ENCODE peak calls at places on chromosome 19, in five cellular contexts. One of them, this sample, is unnamed.

GRCh38 chr19:29371766-29372415 is 153.9 kb upstream of the VSTM2B start:
- DNase-seq in cardiac fibroblast: no peak
- DNase-seq in astrocyte of the cerebellum: no peak
- DNase-seq in Peyer's patch: peak; percentile 11
- DNase-seq in tibial artery: peak; percentile 32
- DNase-seq in this sample: no peak

GRCh38 chr19:33194884-33195710 is 967 bp downstream of the LRP3 start:
- DNase-seq in tibial artery: no peak
- DNase-seq in astrocyte of the cerebellum: no peak
- DNase-seq in Peyer's patch: no peak
- DNase-seq in cardiac fibroblast: peak; percentile 60
- DNase-seq in this sample: peak; percentile 49

GRCh38 chr19:31344403-31344802 is 4.8 kb downstream of the TSHZ3 start:
- DNase-seq in cardiac fibroblast: no peak
- DNase-seq in Peyer's patch: peak; percentile 24
- DNase-seq in tibial artery: no peak
- DNase-seq in astrocyte of the cerebellum: no peak
- DNase-seq in this sample: no peak

GRCh38 chr19:15443838-15444237 is 5.9 kb downstream of the WIZ start:
- DNase-seq in cardiac fibroblast: no peak
- DNase-seq in tibial artery: peak; percentile 93
- DNase-seq in Peyer's patch: no peak
- DNase-seq in astrocyte of the cerebellum: no peak
- DNase-seq in this sample: no peak

GRCh38 chr19:21202865-21203494 is 61.1 kb downstream of the ZNF431 start:
- DNase-seq in Peyer's patch: no peak
- DNase-seq in cardiac fibroblast: peak; percentile 47
- DNase-seq in astrocyte of the cerebellum: no peak
- DNase-seq in tibial artery: no peak
- DNase-seq in this sample: peak; percentile 48

GRCh38 chr19:19538077-19538764 is at the start of gene CILP2:
- DNase-seq in tibial artery: no peak
- DNase-seq in cardiac fibroblast: no peak
- DNase-seq in Peyer's patch: no peak
- DNase-seq in astrocyte of the cerebellum: no peak
- DNase-seq in this sample: no peak

GRCh38 chr19:35419046-35419445 is 29.0 kb upstream of the FFAR2 start:
- DNase-seq in tibial artery: no peak
- DNase-seq in cardiac fibroblast: no peak
- DNase-seq in Peyer's patch: no peak
- DNase-seq in astrocyte of the cerebellum: no peak
- DNase-seq in this sample: no peak

GRCh38 chr19:31164666-31165265 is 184.5 kb downstream of the TSHZ3 start:
- DNase-seq in astrocyte of the cerebellum: no peak
- DNase-seq in tibial artery: no peak
- DNase-seq in Peyer's patch: no peak
- DNase-seq in cardiac fibroblast: no peak
- DNase-seq in this sample: no peak

GRCh38 chr19:46478356-46478986 is 7.1 kb upstream of the PNMA8A start:
- DNase-seq in tibial artery: no peak
- DNase-seq in astrocyte of the cerebellum: no peak
- DNase-seq in cardiac fibroblast: peak; percentile 81
- DNase-seq in Peyer's patch: no peak
- DNase-seq in this sample: no peak

GRCh38 chr19:40813182-40813581 is 14.2 kb downstream of the EGLN2 start:
- DNase-seq in cardiac fibroblast: no peak
- DNase-seq in astrocyte of the cerebellum: no peak
- DNase-seq in tibial artery: no peak
- DNase-seq in Peyer's patch: no peak
- DNase-seq in this sample: peak; percentile 33

GRCh38 chr19:5154129-5154798 is 185.4 kb downstream of the KDM4B start:
- DNase-seq in Peyer's patch: peak; percentile 72
- DNase-seq in astrocyte of the cerebellum: no peak
- DNase-seq in tibial artery: peak; percentile 63
- DNase-seq in cardiac fibroblast: peak; percentile 17
- DNase-seq in this sample: peak; percentile 25

GRCh38 chr19:40585677-40586422 is 9.2 kb downstream of the SHKBP1 start:
- DNase-seq in astrocyte of the cerebellum: no peak
- DNase-seq in Peyer's patch: no peak
- DNase-seq in cardiac fibroblast: peak; percentile 95
- DNase-seq in tibial artery: no peak
- DNase-seq in this sample: peak; percentile 48

GRCh38 chr19:46823049-46823448 is 27.6 kb downstream of the AP2S1 start:
- DNase-seq in cardiac fibroblast: no peak
- DNase-seq in Peyer's patch: no peak
- DNase-seq in astrocyte of the cerebellum: no peak
- DNase-seq in tibial artery: no peak
- DNase-seq in this sample: peak; percentile 30

GRCh38 chr19:41484822-41485221 is 41.9 kb downstream of the ERICH4 start:
- DNase-seq in astrocyte of the cerebellum: no peak
- DNase-seq in Peyer's patch: no peak
- DNase-seq in tibial artery: no peak
- DNase-seq in cardiac fibroblast: no peak
- DNase-seq in this sample: no peak

GRCh38 chr19:18292810-18293641 is 11.6 kb upstream of the JUND start:
- DNase-seq in Peyer's patch: peak; percentile 85
- DNase-seq in cardiac fibroblast: peak; percentile 56
- DNase-seq in tibial artery: peak; percentile 92
- DNase-seq in astrocyte of the cerebellum: no peak
- DNase-seq in this sample: peak; percentile 90

GRCh38 chr19:37845932-37846331 is 60.5 kb downstream of the WDR87 start:
- DNase-seq in Peyer's patch: no peak
- DNase-seq in tibial artery: no peak
- DNase-seq in astrocyte of the cerebellum: no peak
- DNase-seq in cardiac fibroblast: peak; percentile 2
- DNase-seq in this sample: no peak

GRCh38 chr19:29909545-29909944 is 32.5 kb upstream of the URI1 start:
- DNase-seq in cardiac fibroblast: no peak
- DNase-seq in Peyer's patch: no peak
- DNase-seq in tibial artery: no peak
- DNase-seq in astrocyte of the cerebellum: no peak
- DNase-seq in this sample: no peak

GRCh38 chr19:4357095-4357797 is 13.9 kb downstream of the MPND start:
- DNase-seq in astrocyte of the cerebellum: no peak
- DNase-seq in tibial artery: peak; percentile 62
- DNase-seq in cardiac fibroblast: no peak
- DNase-seq in Peyer's patch: no peak
- DNase-seq in this sample: no peak

GRCh38 chr19:30791116-30791515 is 418.9 kb downstream of the ZNF536 start:
- DNase-seq in tibial artery: no peak
- DNase-seq in Peyer's patch: no peak
- DNase-seq in astrocyte of the cerebellum: no peak
- DNase-seq in cardiac fibroblast: no peak
- DNase-seq in this sample: no peak

GRCh38 chr19:15641901-15642491 is 1.3 kb downstream of the CYP4F3 start:
- DNase-seq in cardiac fibroblast: no peak
- DNase-seq in astrocyte of the cerebellum: no peak
- DNase-seq in Peyer's patch: no peak
- DNase-seq in tibial artery: no peak
- DNase-seq in this sample: no peak

GRCh38 chr19:36058481-36059179 is 3.9 kb downstream of the WDR62 start:
- DNase-seq in astrocyte of the cerebellum: no peak
- DNase-seq in cardiac fibroblast: no peak
- DNase-seq in Peyer's patch: no peak
- DNase-seq in tibial artery: no peak
- DNase-seq in this sample: no peak

GRCh38 chr19:31364956-31365355 is 15.7 kb upstream of the TSHZ3 start:
- DNase-seq in tibial artery: no peak
- DNase-seq in cardiac fibroblast: no peak
- DNase-seq in astrocyte of the cerebellum: no peak
- DNase-seq in Peyer's patch: no peak
- DNase-seq in this sample: no peak

GRCh38 chr19:29663861-29664752 is 1.2 kb upstream of the PLEKHF1 start:
- DNase-seq in cardiac fibroblast: no peak
- DNase-seq in astrocyte of the cerebellum: no peak
- DNase-seq in tibial artery: peak; percentile 69
- DNase-seq in Peyer's patch: peak; percentile 44
- DNase-seq in this sample: peak; percentile 57

GRCh38 chr19:10219678-10220077 is 11.5 kb downstream of the S1PR2 start:
- DNase-seq in tibial artery: no peak
- DNase-seq in cardiac fibroblast: no peak
- DNase-seq in Peyer's patch: no peak
- DNase-seq in astrocyte of the cerebellum: no peak
- DNase-seq in this sample: peak; percentile 38

GRCh38 chr19:55443045-55443823 is at the start of gene SHISA7:
- DNase-seq in Peyer's patch: no peak
- DNase-seq in cardiac fibroblast: no peak
- DNase-seq in astrocyte of the cerebellum: no peak
- DNase-seq in tibial artery: no peak
- DNase-seq in this sample: no peak
- TF ChIP-seq CTCF in Peyer's patch: no peak
- TF ChIP-seq CTCF in cardiac fibroblast: no peak
- TF ChIP-seq CTCF in astrocyte of the cerebellum: no peak
- TF ChIP-seq CTCF in tibial artery: no peak
- TF ChIP-seq CTCF in this sample: no peak

DNA sequence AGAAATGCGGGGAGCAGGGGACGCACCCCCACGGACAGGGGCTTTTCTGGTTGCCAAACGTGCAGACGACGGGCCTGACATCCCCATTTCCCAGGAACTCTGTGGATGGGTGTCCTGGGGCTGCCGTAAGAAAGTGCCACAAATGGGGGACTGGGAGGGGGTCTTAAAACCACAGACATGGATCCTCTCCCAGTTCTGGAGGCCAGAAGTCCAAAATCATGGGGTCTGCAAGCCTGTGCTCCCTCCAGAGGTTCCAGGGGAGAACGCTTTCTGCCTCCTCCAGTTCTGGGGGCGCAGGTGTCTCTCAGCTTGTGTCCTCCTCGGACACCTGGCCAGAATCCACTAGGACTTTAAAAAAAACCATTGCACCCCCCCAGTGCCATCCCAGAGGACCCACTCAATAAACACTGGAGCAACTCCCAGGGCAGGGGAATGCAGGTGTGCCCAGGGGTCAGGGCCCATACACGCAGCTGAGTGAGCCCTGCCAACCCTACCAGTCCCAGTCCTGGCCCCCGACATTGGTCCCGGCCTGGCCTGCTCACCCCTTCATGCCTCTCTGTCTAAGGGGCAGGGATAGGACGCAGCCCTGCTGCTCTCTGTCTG is 103.9 kb downstream of the GADD45B start:
- DNase-seq in tibial artery: peak; percentile 66
- DNase-seq in Peyer's patch: peak; percentile 45
- DNase-seq in cardiac fibroblast: no peak
- DNase-seq in astrocyte of the cerebellum: no peak
- DNase-seq in this sample: no peak
- H3K4me3 ChIP-seq in tibial artery: peak overlapping the region; percentile 43
- H3K4me3 ChIP-seq in Peyer's patch: peak overlapping the region; percentile 43
- H3K4me3 ChIP-seq in cardiac fibroblast: peak overlapping the region; percentile 27
- H3K4me3 ChIP-seq in astrocyte of the cerebellum: peak overlapping the region; percentile 41
- H3K4me3 ChIP-seq in this sample: peak overlapping the region; percentile 62

DNA sequence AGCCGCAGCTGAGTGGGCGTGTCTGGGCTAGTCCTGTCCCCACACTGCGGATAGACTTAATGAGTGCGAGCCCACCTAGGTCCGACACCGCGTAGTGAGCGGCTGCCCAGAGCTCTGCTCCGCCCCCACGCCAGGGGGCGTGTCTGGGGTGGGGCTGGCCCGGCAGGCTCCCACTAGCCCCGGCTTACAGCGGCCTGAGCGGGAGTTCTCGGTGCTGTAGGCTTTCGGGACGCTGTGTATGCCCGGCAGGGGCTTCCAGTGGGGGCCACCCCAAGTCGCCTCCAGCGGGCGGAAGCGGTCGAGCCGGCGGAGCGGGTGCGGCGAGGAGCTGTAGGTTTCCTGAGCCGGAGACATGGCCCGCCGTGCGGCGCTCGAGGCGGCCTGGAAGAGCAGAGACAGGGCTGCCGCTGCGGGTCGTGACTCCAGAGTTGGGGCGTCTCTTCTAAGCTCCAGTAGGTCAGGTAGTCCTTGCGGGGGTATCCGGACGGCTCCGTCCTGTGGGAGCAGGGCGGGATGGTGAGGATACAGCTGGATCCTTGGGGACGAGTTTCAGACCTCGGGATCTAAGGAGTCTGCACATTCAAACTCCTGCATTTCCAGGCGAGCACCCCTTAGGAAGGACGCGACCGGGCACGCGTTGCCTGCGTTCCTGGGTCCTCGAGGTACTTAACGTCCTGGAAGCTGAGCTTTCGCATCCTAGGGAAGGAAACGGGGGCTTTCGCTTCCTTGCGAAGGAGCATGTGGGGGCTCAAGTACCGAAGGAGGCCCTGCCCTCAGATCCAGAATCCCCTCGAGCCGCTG is 1.2 kb downstream of the CGB7 start:
- DNase-seq in tibial artery: peak; percentile 76
- DNase-seq in astrocyte of the cerebellum: no peak
- DNase-seq in cardiac fibroblast: peak; percentile 38
- DNase-seq in Peyer's patch: peak; percentile 72
- DNase-seq in this sample: peak; percentile 38
- TF ChIP-seq CTCF in tibial artery: no peak
- TF ChIP-seq CTCF in astrocyte of the cerebellum: peak; percentile 30
- TF ChIP-seq CTCF in cardiac fibroblast: peak; percentile 19
- TF ChIP-seq CTCF in Peyer's patch: no peak
- TF ChIP-seq CTCF in this sample: peak; percentile 56

DNA sequence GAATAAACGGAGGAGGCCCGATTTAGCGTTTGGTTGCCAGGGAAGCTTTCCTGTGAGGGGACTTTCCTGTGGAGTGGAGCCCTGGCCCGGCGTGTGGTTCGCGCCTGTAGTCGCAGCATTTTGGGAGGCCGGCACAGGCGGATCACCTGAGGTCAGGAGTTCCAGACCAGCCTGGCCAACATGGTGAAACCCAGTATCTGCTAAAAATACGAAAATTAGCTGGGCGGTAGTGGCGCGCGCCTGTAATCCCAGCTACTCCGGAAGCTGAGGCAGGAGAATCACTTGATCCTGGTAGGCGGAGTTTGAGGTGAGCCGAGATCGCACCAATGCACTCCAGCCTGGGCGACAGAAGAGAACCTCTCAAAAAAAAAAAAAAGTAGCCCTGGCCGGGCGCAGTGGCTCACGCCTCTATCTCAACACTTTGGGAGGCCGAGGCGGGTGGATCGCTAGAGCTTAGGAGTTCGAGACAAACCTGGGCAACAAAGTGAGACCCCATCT is 6.9 kb downstream of the KANK3 start:
- DNase-seq in tibial artery: no peak
- DNase-seq in cardiac fibroblast: no peak
- DNase-seq in Peyer's patch: no peak
- DNase-seq in astrocyte of the cerebellum: no peak
- DNase-seq in this sample: no peak
- H3K4me3 ChIP-seq in tibial artery: no peak overlapping the region
- H3K4me3 ChIP-seq in cardiac fibroblast: no peak overlapping the region
- H3K4me3 ChIP-seq in Peyer's patch: no peak overlapping the region
- H3K4me3 ChIP-seq in astrocyte of the cerebellum: no peak overlapping the region
- H3K4me3 ChIP-seq in this sample: no peak overlapping the region